ENCODE peak calls at places on chromosomes 13 and 19, in seven cellular contexts. O, D, B, T, K, A and Q are unnamed samples.

GRCh38 chr13:44176173-44176572 is 197.5 kb upstream of the SERP2 start:
- DNase-seq in T (no peak), K (no peak), O (no peak), D (no peak), B (no peak), A (no peak), Q (no peak)

GRCh38 chr13:98563071-98563470 is 13.8 kb downstream of the STK24 start:
- DNase-seq in A (no peak), T (no peak), O (no peak), D (no peak), K (no peak), B (no peak), Q (no peak)

GRCh38 chr19:5131866-5132561 is 163.1 kb downstream of the KDM4B start:
- DNase-seq in T (no peak), O (peak; percentile 79), B (no peak), K (no peak), D (no peak), A (no peak), Q (no peak)

GRCh38 chr13:88031980-88032562 is 360.9 kb downstream of the SLITRK5 start:
- DNase-seq in D (no peak), T (no peak), A (no peak), O (no peak), K (no peak), B (no peak), Q (no peak)

GRCh38 chr13:80047406-80047805 is 293.5 kb downstream of the SPRY2 start:
- DNase-seq in K (no peak), B (no peak), T (no peak), O (no peak), A (no peak), D (no peak), Q (peak; percentile 27)

GRCh38 chr19:1206733-1207301 is 1.2 kb downstream of the STK11 start:
- DNase-seq in K (peak; percentile 41), D (no peak), O (no peak), T (no peak), B (peak; percentile 63), A (no peak), Q (no peak)

GRCh38 chr13:108923386-108924061 is 294.1 kb downstream of the MYO16 start:
- DNase-seq in A (no peak), B (no peak), D (no peak), K (no peak), O (no peak), T (no peak), Q (no peak)

GRCh38 chr19:23512151-23512925 is 117.1 kb upstream of the ZNF91 start:
- DNase-seq in D (no peak), A (no peak), B (no peak), K (no peak), T (no peak), O (no peak), Q (no peak)

GRCh38 chr13:73697166-73697565 is 437.0 kb downstream of the KLF12 start:
- DNase-seq in K (no peak), T (no peak), O (no peak), A (no peak), B (no peak), D (no peak), Q (no peak)